ENCODE peak calls at places on chromosomes 1 and 21, in five cellular contexts. One of them, this sample, is unnamed.

GRCh38 chr21:45365608-45366241 is 39.2 kb upstream of the COL18A1 start:
- DNase-seq in A549: peak; percentile 67
- DNase-seq in IMR-90: peak; percentile 68
- DNase-seq in GM12878: no peak
- DNase-seq in K562: no peak
- DNase-seq in this sample: no peak

GRCh38 chr1:106254748-106255147 is 801.7 kb upstream of the PRMT6 start:
- DNase-seq in IMR-90: no peak
- DNase-seq in GM12878: no peak
- DNase-seq in A549: no peak
- DNase-seq in K562: no peak
- DNase-seq in this sample: no peak

GRCh38 chr1:22801347-22801746 is 90.7 kb downstream of the EPHB2 start:
- DNase-seq in IMR-90: no peak
- DNase-seq in A549: no peak
- DNase-seq in K562: no peak
- DNase-seq in GM12878: no peak
- DNase-seq in this sample: no peak

GRCh38 chr1:221565718-221566117 is 176.2 kb downstream of the DUSP10 start:
- DNase-seq in K562: no peak
- DNase-seq in GM12878: no peak
- DNase-seq in A549: no peak
- DNase-seq in IMR-90: no peak
- DNase-seq in this sample: no peak

GRCh38 chr1:159012495-159012894 is 2.8 kb downstream of the IFI16 start:
- DNase-seq in A549: no peak
- DNase-seq in IMR-90: peak; percentile 24
- DNase-seq in GM12878: peak; percentile 58
- DNase-seq in K562: no peak
- DNase-seq in this sample: no peak

GRCh38 chr1:16248603-16249534 is 11.9 kb upstream of the CPLANE2 start:
- DNase-seq in A549: no peak
- DNase-seq in GM12878: peak; percentile 23
- DNase-seq in IMR-90: peak; percentile 87
- DNase-seq in K562: peak; percentile 82
- DNase-seq in this sample: peak; percentile 80

GRCh38 chr21:45970674-45971486 is 10.7 kb upstream of the COL6A1 start:
- DNase-seq in A549: peak; percentile 57
- DNase-seq in K562: peak; percentile 82
- DNase-seq in IMR-90: peak; percentile 44
- DNase-seq in GM12878: no peak
- DNase-seq in this sample: peak; percentile 90

GRCh38 chr1:34685225-34685624 is 69.6 kb upstream of the GJB5 start:
- DNase-seq in A549: no peak
- DNase-seq in K562: no peak
- DNase-seq in IMR-90: no peak
- DNase-seq in GM12878: no peak
- DNase-seq in this sample: no peak

GRCh38 chr21:36127977-36128376 is 6.9 kb upstream of the CBR3 start:
- DNase-seq in K562: no peak
- DNase-seq in A549: no peak
- DNase-seq in IMR-90: no peak
- DNase-seq in GM12878: no peak
- DNase-seq in this sample: no peak

GRCh38 chr21:35257413-35257812 is 208.3 kb upstream of the RUNX1 start:
- DNase-seq in IMR-90: peak; percentile 96
- DNase-seq in GM12878: no peak
- DNase-seq in K562: no peak
- DNase-seq in A549: peak; percentile 13
- DNase-seq in this sample: no peak

GRCh38 chr1:160081261-160081936 is at the start of gene KCNJ9:
- DNase-seq in IMR-90: no peak
- DNase-seq in K562: peak; percentile 38
- DNase-seq in A549: no peak
- DNase-seq in GM12878: no peak
- DNase-seq in this sample: peak; percentile 94
- TF ChIP-seq RCOR1 in IMR-90: no peak
- TF ChIP-seq RCOR1 in K562: peak; percentile 86
- TF ChIP-seq RCOR1 in A549: no peak
- TF ChIP-seq RCOR1 in GM12878: no peak
- TF ChIP-seq RCOR1 in this sample: no peak

GRCh38 chr1:170262540-170262939 is 116.8 kb downstream of the NTMT2 start:
- DNase-seq in IMR-90: no peak
- DNase-seq in A549: no peak
- DNase-seq in K562: no peak
- DNase-seq in GM12878: no peak
- DNase-seq in this sample: no peak
- TF ChIP-seq RCOR1 in IMR-90: no peak
- TF ChIP-seq RCOR1 in A549: no peak
- TF ChIP-seq RCOR1 in K562: no peak
- TF ChIP-seq RCOR1 in GM12878: no peak
- TF ChIP-seq RCOR1 in this sample: no peak

DNA sequence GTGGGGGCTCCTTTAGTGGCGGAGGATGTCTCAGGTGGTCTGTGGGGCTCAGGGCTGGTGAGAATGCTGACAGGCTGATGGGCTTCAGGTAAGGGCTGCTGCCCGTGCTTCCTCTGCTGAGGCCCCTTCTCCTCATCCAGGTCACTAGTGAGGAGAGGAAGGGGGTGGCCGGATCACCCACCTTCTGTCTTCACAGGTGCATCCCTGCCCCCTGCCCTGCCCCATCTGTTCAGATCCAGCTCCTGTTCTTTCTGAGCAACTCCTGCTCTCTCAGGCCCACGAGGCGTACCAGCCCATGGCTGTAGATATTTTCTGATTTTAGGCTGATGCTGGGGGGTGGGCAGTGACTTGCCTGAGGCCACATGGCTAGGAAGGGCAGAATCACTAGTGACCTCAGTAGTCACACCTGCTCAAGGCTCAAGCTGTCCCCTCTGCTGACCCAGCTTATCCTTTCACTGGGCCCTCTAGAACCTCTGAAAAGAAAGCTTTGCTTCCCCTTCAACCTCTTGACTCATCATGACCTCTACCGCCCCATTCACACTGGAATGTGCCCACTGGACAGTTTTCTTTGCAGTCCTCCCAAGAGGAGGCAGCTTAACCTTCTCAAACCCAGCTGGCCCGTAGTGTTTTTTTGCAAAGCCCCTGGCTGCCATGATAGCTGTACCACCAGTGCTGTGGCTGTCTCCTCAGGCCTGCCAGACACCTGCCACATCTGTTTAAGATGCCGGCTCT is 14.8 kb downstream of the DCST2 start:
- DNase-seq in K562: no peak
- DNase-seq in GM12878: no peak
- DNase-seq in IMR-90: no peak
- DNase-seq in A549: no peak
- DNase-seq in this sample: no peak
- TF ChIP-seq RCOR1 in K562: no peak
- TF ChIP-seq RCOR1 in GM12878: no peak
- TF ChIP-seq RCOR1 in IMR-90: no peak
- TF ChIP-seq RCOR1 in A549: no peak
- TF ChIP-seq RCOR1 in this sample: no peak

DNA sequence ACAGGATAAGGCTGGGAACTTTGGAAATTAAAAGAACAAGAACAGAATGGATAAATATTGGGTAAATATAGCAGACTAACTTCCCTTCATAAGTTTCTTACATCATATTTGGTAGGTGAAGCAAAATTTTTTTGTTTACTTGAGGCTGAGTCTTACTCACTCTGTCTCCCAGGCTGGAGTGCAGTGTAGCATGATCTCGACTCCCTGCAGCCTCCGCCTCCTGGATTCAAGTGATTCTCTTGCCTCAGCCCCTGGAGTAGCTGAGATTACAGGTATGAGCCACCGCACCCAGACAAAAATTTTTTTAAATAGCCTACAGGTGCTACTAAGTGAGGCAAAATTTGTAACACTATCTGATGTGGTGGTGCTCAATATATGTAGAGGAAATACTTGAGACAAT is 50.7 kb downstream of the TM2D1 start:
- DNase-seq in A549: no peak
- DNase-seq in GM12878: no peak
- DNase-seq in IMR-90: peak; percentile 70
- DNase-seq in K562: no peak
- DNase-seq in this sample: no peak
- TF ChIP-seq RCOR1 in A549: no peak
- TF ChIP-seq RCOR1 in GM12878: no peak
- TF ChIP-seq RCOR1 in IMR-90: no peak
- TF ChIP-seq RCOR1 in K562: no peak
- TF ChIP-seq RCOR1 in this sample: no peak

DNA sequence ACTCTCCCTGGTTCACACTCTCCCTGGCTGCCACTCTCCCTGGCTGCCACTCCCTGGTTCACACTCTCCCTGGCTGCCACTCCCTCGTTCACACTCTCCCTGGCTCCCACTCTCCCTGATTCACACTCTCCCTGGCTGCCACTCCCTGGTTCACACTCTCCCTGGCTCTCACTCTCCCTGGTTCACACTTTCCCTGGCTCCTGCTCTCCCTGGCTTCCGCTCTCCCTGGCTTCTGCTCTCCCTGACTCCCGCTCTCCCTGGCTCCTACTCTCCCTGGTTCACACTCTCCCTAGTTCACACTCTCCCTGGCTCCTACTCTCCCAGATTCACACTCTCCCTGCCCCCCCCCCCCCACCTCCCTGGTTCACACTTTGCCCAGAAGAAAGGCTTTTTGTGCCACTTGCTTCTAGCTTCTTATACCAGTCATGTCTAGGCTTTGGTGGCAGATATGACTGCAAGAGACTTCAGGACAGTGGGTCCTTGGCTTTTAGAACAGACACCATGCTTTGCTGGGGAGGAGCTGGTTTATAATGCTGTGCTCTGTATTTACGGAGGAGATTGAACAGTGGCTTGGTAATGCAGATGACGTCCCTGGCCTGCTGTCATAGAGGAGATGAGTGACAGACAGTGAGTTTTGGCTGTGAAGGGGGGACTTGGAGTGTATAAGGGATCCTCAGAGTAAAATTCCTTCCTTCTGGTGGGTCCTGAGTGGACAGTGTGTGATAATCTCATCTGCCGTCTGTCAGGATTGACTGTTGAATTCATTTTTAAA is 17.0 kb downstream of the COQ8A start:
- DNase-seq in A549: no peak
- DNase-seq in GM12878: no peak
- DNase-seq in IMR-90: no peak
- DNase-seq in K562: no peak
- DNase-seq in this sample: no peak
- TF ChIP-seq RCOR1 in A549: no peak
- TF ChIP-seq RCOR1 in GM12878: no peak
- TF ChIP-seq RCOR1 in IMR-90: no peak
- TF ChIP-seq RCOR1 in K562: no peak
- TF ChIP-seq RCOR1 in this sample: no peak

GRCh38 chr1:177023710-177024109 is 140.8 kb downstream of the ASTN1 start:
- DNase-seq in A549: no peak
- DNase-seq in IMR-90: no peak
- DNase-seq in K562: no peak
- DNase-seq in GM12878: no peak
- DNase-seq in this sample: peak; percentile 74
- TF ChIP-seq RCOR1 in A549: no peak
- TF ChIP-seq RCOR1 in IMR-90: no peak
- TF ChIP-seq RCOR1 in K562: no peak
- TF ChIP-seq RCOR1 in GM12878: no peak
- TF ChIP-seq RCOR1 in this sample: no peak